ENCODE peak calls at places on chromosomes 4 and X, in nine cellular contexts. One of them, this sample, is unnamed.

GRCh38 chrX:26778320-26778888 is 562.4 kb downstream of the MAGEB5 start:
- DNase-seq in activated CD8-positive, alpha-beta memory T cell treated with anti-CD3 and anti-CD28 coated beads for 48 hours: no peak
- DNase-seq in GM04503: no peak
- DNase-seq in AG09309: no peak
- DNase-seq in naive thymus-derived CD8-positive, alpha-beta T cell: no peak
- DNase-seq in EL: no peak
- DNase-seq in NCI-H1048: no peak
- DNase-seq in RPMI8226: peak; percentile 2
- DNase-seq in tibial artery: no peak
- DNase-seq in this sample: no peak

GRCh38 chr4:132502096-132502552 is 647.0 kb upstream of the PCDH10 start:
- DNase-seq in activated CD8-positive, alpha-beta memory T cell treated with anti-CD3 and anti-CD28 coated beads for 48 hours: no peak
- DNase-seq in GM04503: no peak
- DNase-seq in AG09309: no peak
- DNase-seq in naive thymus-derived CD8-positive, alpha-beta T cell: no peak
- DNase-seq in EL: no peak
- DNase-seq in NCI-H1048: no peak
- DNase-seq in RPMI8226: no peak
- DNase-seq in tibial artery: no peak
- DNase-seq in this sample: no peak

GRCh38 chr4:138259801-138260200 is 17.7 kb upstream of the SLC7A11 start:
- DNase-seq in activated CD8-positive, alpha-beta memory T cell treated with anti-CD3 and anti-CD28 coated beads for 48 hours: no peak
- DNase-seq in GM04503: no peak
- DNase-seq in AG09309: no peak
- DNase-seq in naive thymus-derived CD8-positive, alpha-beta T cell: no peak
- DNase-seq in EL: peak; percentile 61
- DNase-seq in NCI-H1048: no peak
- DNase-seq in RPMI8226: no peak
- DNase-seq in tibial artery: no peak
- DNase-seq in this sample: no peak

GRCh38 chr4:152045781-152046571 is 285.2 kb upstream of the GATB start:
- DNase-seq in activated CD8-positive, alpha-beta memory T cell treated with anti-CD3 and anti-CD28 coated beads for 48 hours: no peak
- DNase-seq in GM04503: no peak
- DNase-seq in AG09309: no peak
- DNase-seq in naive thymus-derived CD8-positive, alpha-beta T cell: no peak
- DNase-seq in EL: peak; percentile 36
- DNase-seq in NCI-H1048: peak; percentile 58
- DNase-seq in RPMI8226: no peak
- DNase-seq in tibial artery: no peak
- DNase-seq in this sample: no peak

GRCh38 chrX:151879856-151880255 is 32.8 kb upstream of the MAGEA4 start:
- DNase-seq in activated CD8-positive, alpha-beta memory T cell treated with anti-CD3 and anti-CD28 coated beads for 48 hours: no peak
- DNase-seq in GM04503: no peak
- DNase-seq in AG09309: no peak
- DNase-seq in naive thymus-derived CD8-positive, alpha-beta T cell: no peak
- DNase-seq in EL: no peak
- DNase-seq in NCI-H1048: no peak
- DNase-seq in RPMI8226: no peak
- DNase-seq in tibial artery: no peak
- DNase-seq in this sample: no peak

GRCh38 chr4:183407128-183407585 is 37.3 kb upstream of the CDKN2AIP start:
- DNase-seq in activated CD8-positive, alpha-beta memory T cell treated with anti-CD3 and anti-CD28 coated beads for 48 hours: peak; percentile 93
- DNase-seq in GM04503: no peak
- DNase-seq in AG09309: no peak
- DNase-seq in naive thymus-derived CD8-positive, alpha-beta T cell: peak; percentile 93
- DNase-seq in EL: peak; percentile 77
- DNase-seq in NCI-H1048: peak; percentile 58
- DNase-seq in RPMI8226: peak; percentile 72
- DNase-seq in tibial artery: peak; percentile 84
- DNase-seq in this sample: peak; percentile 77

GRCh38 chr4:110602061-110602460 is 20.8 kb downstream of the PITX2 start:
- DNase-seq in activated CD8-positive, alpha-beta memory T cell treated with anti-CD3 and anti-CD28 coated beads for 48 hours: no peak
- DNase-seq in GM04503: no peak
- DNase-seq in AG09309: no peak
- DNase-seq in naive thymus-derived CD8-positive, alpha-beta T cell: no peak
- DNase-seq in EL: no peak
- DNase-seq in NCI-H1048: no peak
- DNase-seq in RPMI8226: no peak
- DNase-seq in tibial artery: no peak
- DNase-seq in this sample: no peak

GRCh38 chr4:133245226-133245625 is 96.1 kb downstream of the PCDH10 start:
- DNase-seq in activated CD8-positive, alpha-beta memory T cell treated with anti-CD3 and anti-CD28 coated beads for 48 hours: no peak
- DNase-seq in GM04503: no peak
- DNase-seq in AG09309: no peak
- DNase-seq in naive thymus-derived CD8-positive, alpha-beta T cell: no peak
- DNase-seq in EL: no peak
- DNase-seq in NCI-H1048: no peak
- DNase-seq in RPMI8226: no peak
- DNase-seq in tibial artery: no peak
- DNase-seq in this sample: no peak

GRCh38 chr4:54433686-54434085 is 204.6 kb downstream of the PDGFRA start:
- DNase-seq in activated CD8-positive, alpha-beta memory T cell treated with anti-CD3 and anti-CD28 coated beads for 48 hours: no peak
- DNase-seq in GM04503: no peak
- DNase-seq in AG09309: no peak
- DNase-seq in naive thymus-derived CD8-positive, alpha-beta T cell: no peak
- DNase-seq in EL: no peak
- DNase-seq in NCI-H1048: no peak
- DNase-seq in RPMI8226: no peak
- DNase-seq in tibial artery: no peak
- DNase-seq in this sample: no peak

GRCh38 chr4:76449362-76449767 is 14.3 kb downstream of the SHROOM3 start:
- DNase-seq in activated CD8-positive, alpha-beta memory T cell treated with anti-CD3 and anti-CD28 coated beads for 48 hours: no peak
- DNase-seq in GM04503: no peak
- DNase-seq in AG09309: no peak
- DNase-seq in naive thymus-derived CD8-positive, alpha-beta T cell: no peak
- DNase-seq in EL: no peak
- DNase-seq in NCI-H1048: no peak
- DNase-seq in RPMI8226: no peak
- DNase-seq in tibial artery: no peak
- DNase-seq in this sample: no peak

GRCh38 chrX:38561951-38562719 is 793 bp downstream of the TSPAN7 start:
- DNase-seq in activated CD8-positive, alpha-beta memory T cell treated with anti-CD3 and anti-CD28 coated beads for 48 hours: no peak
- DNase-seq in GM04503: no peak
- DNase-seq in AG09309: no peak
- DNase-seq in naive thymus-derived CD8-positive, alpha-beta T cell: peak; percentile 66
- DNase-seq in EL: no peak
- DNase-seq in NCI-H1048: no peak
- DNase-seq in RPMI8226: no peak
- DNase-seq in tibial artery: peak; percentile 57
- DNase-seq in this sample: no peak

GRCh38 chrX:47168495-47169073 is 23.6 kb downstream of the RBM10 start:
- DNase-seq in activated CD8-positive, alpha-beta memory T cell treated with anti-CD3 and anti-CD28 coated beads for 48 hours: no peak
- DNase-seq in GM04503: no peak
- DNase-seq in AG09309: no peak
- DNase-seq in naive thymus-derived CD8-positive, alpha-beta T cell: no peak
- DNase-seq in EL: no peak
- DNase-seq in NCI-H1048: no peak
- DNase-seq in RPMI8226: no peak
- DNase-seq in tibial artery: no peak
- DNase-seq in this sample: no peak